ENCODE peak calls at places on chromosomes 2 and 18, in five cellular contexts. Z is uterus, T is heart left ventricle, O is testis, L is sigmoid colon. F is an unnamed sample.

GRCh38 chr2:20184067-20184938 is 40.6 kb downstream of the SDC1 start:
- DNase-seq in Z (no peak), T (no peak), O (no peak), L (no peak), F (no peak)

GRCh38 chr2:188607501-188607900 is 315.8 kb downstream of the GULP1 start:
- DNase-seq in Z (no peak), T (no peak), O (no peak), L (no peak), F (no peak)

GRCh38 chr2:27243391-27244130 is 19.3 kb downstream of the SLC30A3 start:
- DNase-seq in Z (no peak), T (no peak), O (no peak), L (no peak), F (no peak)

GRCh38 chr18:44777429-44778192 is 96.9 kb downstream of the SETBP1 start:
- DNase-seq in Z (no peak), T (no peak), O (peak; percentile 40), L (no peak), F (peak; percentile 46)

GRCh38 chr2:233404227-233404626 is 49.9 kb downstream of the DGKD start:
- DNase-seq in Z (no peak), T (no peak), O (peak; percentile 55), L (no peak), F (no peak)

GRCh38 chr2:216021768-216022167 is 8.4 kb upstream of the MREG start:
- DNase-seq in Z (no peak), T (no peak), O (no peak), L (no peak), F (no peak)

GRCh38 chr2:179588486-179589145 is 272.8 kb downstream of the ZNF385B start:
- DNase-seq in Z (no peak), T (no peak), O (no peak), L (no peak), F (no peak)

GRCh38 chr18:40431071-40431998 is 1523.7 kb upstream of the PIK3C3 start:
- DNase-seq in Z (no peak), T (no peak), O (no peak), L (no peak), F (no peak)

GRCh38 chr2:177165103-177165583 is 47.5 kb upstream of the HNRNPA3 start:
- DNase-seq in Z (peak; percentile 36), T (peak; percentile 51), O (peak; percentile 67), L (peak; percentile 76), F (no peak)

GRCh38 chr2:178882666-178883440 is 75.6 kb upstream of the TTN start:
- DNase-seq in Z (no peak), T (peak; percentile 27), O (no peak), L (no peak), F (no peak)

GRCh38 chr2:71907503-71907902 is 240.2 kb downstream of the CYP26B1 start:
- DNase-seq in Z (no peak), T (no peak), O (no peak), L (no peak), F (no peak)

DNA sequence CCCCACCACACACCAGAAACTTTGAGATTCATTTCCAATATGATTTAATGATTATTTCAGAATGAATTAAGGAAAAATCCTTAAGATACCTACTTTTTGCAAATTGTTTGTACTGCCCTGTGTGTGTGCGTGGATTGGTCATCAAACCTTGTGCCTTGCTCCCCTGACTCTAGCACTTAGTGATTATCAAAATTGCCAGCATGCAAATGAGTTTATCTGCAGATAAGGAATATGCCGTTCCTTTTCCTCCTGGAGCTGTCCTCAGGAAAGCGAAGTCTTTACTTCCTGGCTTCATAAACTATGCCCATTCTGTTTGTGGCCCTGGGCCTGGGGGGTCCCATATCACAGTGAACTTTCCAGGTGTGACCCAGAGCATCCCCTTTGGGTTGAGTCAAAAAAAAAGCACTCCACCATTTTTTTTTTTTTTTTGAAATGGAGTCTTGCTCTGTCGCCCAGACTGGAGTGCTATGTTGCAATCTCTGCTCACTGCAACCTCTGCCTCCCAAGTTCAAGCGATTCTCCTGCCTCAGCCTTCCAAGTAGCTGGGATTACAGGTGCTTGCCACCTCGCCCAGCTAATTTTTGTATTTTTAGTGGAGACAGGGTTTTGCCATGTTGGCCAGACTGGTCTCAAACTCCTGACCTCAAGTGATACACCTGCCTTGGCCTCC is 11.4 kb downstream of the CHMP1B start:
- DNase-seq in Z (no peak), T (no peak), O (no peak), L (no peak), F (no peak)
- H3K27me3 ChIP-seq in Z (no peaks in the 10 kb centered on the region), T (no peaks in the 10 kb centered on the region), O (no peaks in the 10 kb centered on the region), L (no peaks in the 10 kb centered on the region), F (no peaks in the 10 kb centered on the region)

DNA sequence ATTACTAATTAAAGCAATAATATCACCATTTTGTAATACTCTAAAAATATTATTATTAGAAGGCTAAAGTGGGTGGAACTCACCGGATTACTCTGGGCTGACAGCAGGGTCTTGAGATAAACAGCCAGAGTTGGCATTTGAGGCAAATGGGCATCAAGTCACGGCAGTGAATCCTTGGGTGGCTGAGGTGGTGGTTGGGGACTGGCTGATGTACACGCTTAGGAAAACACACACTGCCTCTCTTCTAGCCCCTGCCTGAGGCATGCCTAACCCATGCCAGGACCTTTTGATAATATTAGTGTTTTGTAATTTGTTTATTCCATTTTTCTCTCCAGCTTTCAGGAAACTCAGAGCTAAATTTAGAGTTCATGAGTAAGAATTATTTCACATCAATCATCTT is 76.8 kb downstream of the ACKR3 start:
- DNase-seq in Z (no peak), T (peak; percentile 1), O (no peak), L (peak; percentile 61), F (no peak)
- TF ChIP-seq POLR2A in Z (no peak), T (no peak), O (no peak), L (no peak), F (no peak)

DNA sequence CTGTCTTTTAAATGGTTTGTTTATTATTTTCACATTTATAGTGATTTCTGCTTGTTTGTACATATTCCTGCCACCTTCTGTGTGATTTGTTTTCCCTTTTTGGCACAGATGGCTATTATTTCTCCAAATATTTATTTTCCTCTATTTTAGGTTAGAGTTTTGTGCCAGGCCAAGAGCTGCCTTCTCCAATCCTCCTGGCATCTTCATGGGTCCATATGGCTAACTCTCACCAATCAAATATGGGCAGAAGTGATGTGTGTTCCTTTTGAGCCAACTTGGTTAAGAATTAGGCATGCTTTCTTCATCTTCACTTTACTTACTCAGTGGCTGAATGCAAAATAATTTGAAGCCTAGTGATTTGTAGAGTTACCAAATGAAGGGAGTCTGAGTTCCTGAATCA is 697.1 kb upstream of the CELF4 start:
- DNase-seq in Z (no peak), T (no peak), O (no peak), L (no peak), F (no peak)
- H3K27ac ChIP-seq in Z (no peak overlapping the region), T (no peak overlapping the region), O (no peak overlapping the region), L (no peak overlapping the region), F (no peak overlapping the region)

DNA sequence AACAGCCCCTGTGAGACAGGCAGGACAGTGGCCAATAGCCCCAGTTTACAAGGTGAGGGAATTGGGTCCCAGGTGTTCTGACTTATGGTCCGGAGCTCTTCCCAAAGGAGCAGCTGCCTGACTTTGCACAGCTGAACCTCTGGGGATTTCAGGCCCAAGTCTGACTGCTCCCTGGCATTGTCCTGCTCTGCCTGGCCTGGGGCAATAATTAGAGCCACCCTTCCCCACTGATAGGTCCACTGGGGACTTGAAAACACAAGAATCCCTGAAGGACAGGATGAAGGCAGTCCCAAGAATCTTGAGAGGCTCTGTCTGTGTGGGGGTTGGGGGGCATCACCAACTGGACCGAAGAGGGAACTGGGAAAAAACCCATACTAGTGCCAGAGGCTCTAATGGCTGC is 3.7 kb upstream of the FEV start:
- DNase-seq in Z (no peak), T (no peak), O (no peak), L (peak; percentile 33), F (no peak)
- H3K27me3 ChIP-seq in Z (peaks cover 20% of the 10 kb centered on the region), T (peaks cover 100% of the 10 kb centered on the region), O (peaks cover 4% of the 10 kb centered on the region), L (peaks cover 100% of the 10 kb centered on the region), F (peaks cover 100% of the 10 kb centered on the region)

GRCh38 chr2:74458957-74459290 is 686 bp downstream of the WBP1 start:
- DNase-seq in Z (no peak), T (no peak), O (no peak), L (no peak), F (no peak)

GRCh38 chr2:74457129-74457548 is 1.1 kb upstream of the WBP1 start:
- DNase-seq in Z (no peak), T (no peak), O (peak; percentile 32), L (no peak), F (no peak)

GRCh38 chr2:74458132-74458956 is at the start of gene WBP1:
- DNase-seq in Z (peak; percentile 100), T (peak; percentile 100), O (peak; percentile 100), L (peak; percentile 100), F (peak; percentile 99)

GRCh38 chr2:74459377-74460118 is 1.3 kb downstream of the WBP1 start:
- DNase-seq in Z (no peak), T (no peak), O (no peak), L (no peak), F (no peak)

GRCh38 chr2:74457549-74458131 is 598 bp upstream of the WBP1 start:
- DNase-seq in Z (no peak), T (peak; percentile 74), O (peak; percentile 76), L (peak; percentile 79), F (peak; percentile 38)
- TF ChIP-seq POLR2A in Z (peak; percentile 64), T (peak; percentile 76), O (peak; percentile 85), L (peak; percentile 84), F (peak; percentile 79)

GRCh38 chr2:205686231-205687017 is 4.1 kb downstream of the NRP2 start:
- DNase-seq in Z (no peak), T (no peak), O (no peak), L (peak; percentile 72), F (no peak)

GRCh38 chr2:205684871-205685313 is 2.6 kb downstream of the NRP2 start:
- DNase-seq in Z (peak; percentile 52), T (no peak), O (no peak), L (peak; percentile 83), F (no peak)

GRCh38 chr2:205687018-205687956 is 5.0 kb downstream of the NRP2 start:
- DNase-seq in Z (no peak), T (no peak), O (no peak), L (peak; percentile 90), F (no peak)

GRCh38 chr2:205683991-205684390 is 1.7 kb downstream of the NRP2 start:
- DNase-seq in Z (no peak), T (no peak), O (no peak), L (peak; percentile 57), F (no peak)

GRCh38 chr2:205685314-205686230 is 3.3 kb downstream of the NRP2 start:
- DNase-seq in Z (no peak), T (no peak), O (no peak), L (peak; percentile 79), F (no peak)
- H3K27ac ChIP-seq in Z (peak overlapping the region; percentile 98), T (peak overlapping the region; percentile 82), O (peak overlapping the region; percentile 42), L (peak overlapping the region; percentile 94), F (peak overlapping the region; percentile 82)